ENCODE peak calls at places on chromosomes 13 and 19, in nine cellular contexts. One of them, this sample, is unnamed.

GRCh38 chr13:77022341-77022740 is 4.6 kb downstream of the FBXL3 start:
- DNase-seq in lung: no peak
- DNase-seq in fibroblast of lung: no peak
- DNase-seq in AG04450: no peak
- DNase-seq in adrenal gland: no peak
- DNase-seq in CD4-positive, alpha-beta T cell: no peak
- DNase-seq in left ventricle myocardium inferior: no peak
- DNase-seq in psoas muscle: no peak
- DNase-seq in heart right ventricle: no peak
- DNase-seq in this sample: no peak

GRCh38 chr19:58042709-58043340 is 9.0 kb downstream of the ZSCAN1 start:
- DNase-seq in lung: no peak
- DNase-seq in fibroblast of lung: no peak
- DNase-seq in AG04450: no peak
- DNase-seq in adrenal gland: no peak
- DNase-seq in CD4-positive, alpha-beta T cell: no peak
- DNase-seq in left ventricle myocardium inferior: no peak
- DNase-seq in psoas muscle: no peak
- DNase-seq in heart right ventricle: no peak
- DNase-seq in this sample: no peak

GRCh38 chr13:34006011-34006410 is 188.1 kb downstream of the RFC3 start:
- DNase-seq in lung: no peak
- DNase-seq in fibroblast of lung: no peak
- DNase-seq in AG04450: no peak
- DNase-seq in adrenal gland: no peak
- DNase-seq in CD4-positive, alpha-beta T cell: no peak
- DNase-seq in left ventricle myocardium inferior: no peak
- DNase-seq in psoas muscle: no peak
- DNase-seq in heart right ventricle: no peak
- DNase-seq in this sample: no peak

GRCh38 chr19:11203194-11204075 is 6.1 kb upstream of the KANK2 start:
- DNase-seq in lung: peak
- DNase-seq in fibroblast of lung: peak
- DNase-seq in AG04450: peak
- DNase-seq in adrenal gland: peak
- DNase-seq in CD4-positive, alpha-beta T cell: peak
- DNase-seq in left ventricle myocardium inferior: peak
- DNase-seq in psoas muscle: peak
- DNase-seq in heart right ventricle: peak
- DNase-seq in this sample: peak

GRCh38 chr19:3278294-3278693 is 53.8 kb downstream of the CELF5 start:
- DNase-seq in lung: no peak
- DNase-seq in fibroblast of lung: no peak
- DNase-seq in AG04450: no peak
- DNase-seq in adrenal gland: no peak
- DNase-seq in CD4-positive, alpha-beta T cell: no peak
- DNase-seq in left ventricle myocardium inferior: no peak
- DNase-seq in psoas muscle: no peak
- DNase-seq in heart right ventricle: no peak
- DNase-seq in this sample: no peak

GRCh38 chr13:20902438-20903163 is at the start of gene XPO4:
- DNase-seq in lung: peak
- DNase-seq in fibroblast of lung: peak
- DNase-seq in AG04450: peak
- DNase-seq in adrenal gland: peak
- DNase-seq in CD4-positive, alpha-beta T cell: peak
- DNase-seq in left ventricle myocardium inferior: peak
- DNase-seq in psoas muscle: peak
- DNase-seq in heart right ventricle: peak
- DNase-seq in this sample: peak

GRCh38 chr19:55266840-55267239 is 8.0 kb upstream of the PPP6R1 start:
- DNase-seq in lung: no peak
- DNase-seq in fibroblast of lung: no peak
- DNase-seq in AG04450: no peak
- DNase-seq in adrenal gland: no peak
- DNase-seq in CD4-positive, alpha-beta T cell: no peak
- DNase-seq in left ventricle myocardium inferior: no peak
- DNase-seq in psoas muscle: no peak
- DNase-seq in heart right ventricle: no peak
- DNase-seq in this sample: no peak

GRCh38 chr19:2793126-2793525 is 7.8 kb downstream of the THOP1 start:
- DNase-seq in lung: no peak
- DNase-seq in fibroblast of lung: no peak
- DNase-seq in AG04450: no peak
- DNase-seq in adrenal gland: no peak
- DNase-seq in CD4-positive, alpha-beta T cell: no peak
- DNase-seq in left ventricle myocardium inferior: no peak
- DNase-seq in psoas muscle: no peak
- DNase-seq in heart right ventricle: no peak
- DNase-seq in this sample: no peak

GRCh38 chr19:31296741-31297390 is 52.4 kb downstream of the TSHZ3 start:
- DNase-seq in lung: no peak
- DNase-seq in fibroblast of lung: no peak
- DNase-seq in AG04450: no peak
- DNase-seq in adrenal gland: no peak
- DNase-seq in CD4-positive, alpha-beta T cell: no peak
- DNase-seq in left ventricle myocardium inferior: no peak
- DNase-seq in psoas muscle: no peak
- DNase-seq in heart right ventricle: no peak
- DNase-seq in this sample: no peak

GRCh38 chr19:12841094-12841493 is 2.8 kb downstream of the MAST1 start:
- DNase-seq in lung: no peak
- DNase-seq in fibroblast of lung: peak
- DNase-seq in AG04450: no peak
- DNase-seq in adrenal gland: peak
- DNase-seq in CD4-positive, alpha-beta T cell: no peak
- DNase-seq in left ventricle myocardium inferior: no peak
- DNase-seq in psoas muscle: no peak
- DNase-seq in heart right ventricle: no peak
- DNase-seq in this sample: no peak

GRCh38 chr19:47275866-47276461 is 1.3 kb downstream of the INAFM1 start:
- DNase-seq in lung: no peak
- DNase-seq in fibroblast of lung: peak
- DNase-seq in AG04450: no peak
- DNase-seq in adrenal gland: peak
- DNase-seq in CD4-positive, alpha-beta T cell: no peak
- DNase-seq in left ventricle myocardium inferior: peak
- DNase-seq in psoas muscle: peak
- DNase-seq in heart right ventricle: peak
- DNase-seq in this sample: no peak

GRCh38 chr19:2426661-2427322 is 594 bp downstream of the TIMM13 start:
- DNase-seq in lung: no peak
- DNase-seq in fibroblast of lung: peak
- DNase-seq in AG04450: no peak
- DNase-seq in adrenal gland: peak
- DNase-seq in CD4-positive, alpha-beta T cell: peak
- DNase-seq in left ventricle myocardium inferior: peak
- DNase-seq in psoas muscle: peak
- DNase-seq in heart right ventricle: peak
- DNase-seq in this sample: no peak

GRCh38 chr19:12759686-12760085 is 8.1 kb downstream of the BEST2 start:
- DNase-seq in lung: no peak
- DNase-seq in fibroblast of lung: no peak
- DNase-seq in AG04450: no peak
- DNase-seq in adrenal gland: no peak
- DNase-seq in CD4-positive, alpha-beta T cell: no peak
- DNase-seq in left ventricle myocardium inferior: no peak
- DNase-seq in psoas muscle: no peak
- DNase-seq in heart right ventricle: no peak
- DNase-seq in this sample: no peak

GRCh38 chr13:24217601-24218281 is 57.2 kb downstream of the SPATA13 start:
- DNase-seq in lung: no peak
- DNase-seq in fibroblast of lung: no peak
- DNase-seq in AG04450: no peak
- DNase-seq in adrenal gland: no peak
- DNase-seq in CD4-positive, alpha-beta T cell: no peak
- DNase-seq in left ventricle myocardium inferior: no peak
- DNase-seq in psoas muscle: no peak
- DNase-seq in heart right ventricle: no peak
- DNase-seq in this sample: no peak

GRCh38 chr19:20999731-21000352 is 20.6 kb upstream of the ZNF430 start:
- DNase-seq in lung: peak
- DNase-seq in fibroblast of lung: peak
- DNase-seq in AG04450: peak
- DNase-seq in adrenal gland: peak
- DNase-seq in CD4-positive, alpha-beta T cell: peak
- DNase-seq in left ventricle myocardium inferior: peak
- DNase-seq in psoas muscle: peak
- DNase-seq in heart right ventricle: peak
- DNase-seq in this sample: peak

GRCh38 chr13:44191504-44192171 is 182.0 kb upstream of the SERP2 start:
- DNase-seq in lung: peak
- DNase-seq in fibroblast of lung: peak
- DNase-seq in AG04450: no peak
- DNase-seq in adrenal gland: peak
- DNase-seq in CD4-positive, alpha-beta T cell: no peak
- DNase-seq in left ventricle myocardium inferior: no peak
- DNase-seq in psoas muscle: peak
- DNase-seq in heart right ventricle: no peak
- DNase-seq in this sample: peak

GRCh38 chr13:23993439-23993980 is 96.2 kb upstream of the C1QTNF9B start:
- DNase-seq in lung: no peak
- DNase-seq in fibroblast of lung: no peak
- DNase-seq in AG04450: peak
- DNase-seq in adrenal gland: no peak
- DNase-seq in CD4-positive, alpha-beta T cell: no peak
- DNase-seq in left ventricle myocardium inferior: no peak
- DNase-seq in psoas muscle: no peak
- DNase-seq in heart right ventricle: no peak
- DNase-seq in this sample: no peak

GRCh38 chr13:105573134-105573533 is 962.3 kb downstream of the EFNB2 start:
- DNase-seq in lung: no peak
- DNase-seq in fibroblast of lung: peak
- DNase-seq in AG04450: no peak
- DNase-seq in adrenal gland: no peak
- DNase-seq in CD4-positive, alpha-beta T cell: no peak
- DNase-seq in left ventricle myocardium inferior: no peak
- DNase-seq in psoas muscle: no peak
- DNase-seq in heart right ventricle: no peak
- DNase-seq in this sample: no peak

GRCh38 chr13:59643239-59643865 is 520.4 kb downstream of the DIAPH3 start:
- DNase-seq in lung: no peak
- DNase-seq in fibroblast of lung: no peak
- DNase-seq in AG04450: no peak
- DNase-seq in adrenal gland: no peak
- DNase-seq in CD4-positive, alpha-beta T cell: no peak
- DNase-seq in left ventricle myocardium inferior: no peak
- DNase-seq in psoas muscle: no peak
- DNase-seq in heart right ventricle: no peak
- DNase-seq in this sample: no peak

GRCh38 chr19:17719730-17720486 is 628 bp downstream of the MAP1S start:
- DNase-seq in lung: peak
- DNase-seq in fibroblast of lung: no peak
- DNase-seq in AG04450: no peak
- DNase-seq in adrenal gland: no peak
- DNase-seq in CD4-positive, alpha-beta T cell: peak
- DNase-seq in left ventricle myocardium inferior: no peak
- DNase-seq in psoas muscle: no peak
- DNase-seq in heart right ventricle: peak
- DNase-seq in this sample: no peak

DNA sequence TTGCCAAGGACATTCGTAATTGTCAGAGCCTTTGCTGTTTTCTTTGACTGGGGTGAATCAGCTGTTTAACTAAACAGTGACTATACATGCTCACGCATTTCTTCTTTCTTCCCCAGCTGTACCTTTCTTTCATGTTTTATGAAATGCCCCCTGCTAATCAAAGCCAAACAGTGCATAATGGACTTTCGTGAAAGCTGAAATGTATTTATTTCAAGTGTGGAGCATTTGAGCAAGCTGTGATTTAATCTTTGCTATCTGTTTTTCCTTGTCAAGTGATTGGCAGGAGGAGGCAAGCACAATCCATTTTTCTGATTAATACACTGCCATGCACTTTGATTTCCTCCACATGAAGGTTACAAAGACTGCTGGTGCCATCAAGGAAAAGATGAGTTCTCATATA is 831.7 kb upstream of the SPRY2 start:
- DNase-seq in lung: no peak
- DNase-seq in fibroblast of lung: no peak
- DNase-seq in AG04450: no peak
- DNase-seq in adrenal gland: no peak
- DNase-seq in CD4-positive, alpha-beta T cell: no peak
- DNase-seq in left ventricle myocardium inferior: no peak
- DNase-seq in psoas muscle: no peak
- DNase-seq in heart right ventricle: no peak
- DNase-seq in this sample: no peak
- H3K27ac ChIP-seq in lung: no peak
- H3K27ac ChIP-seq in fibroblast of lung: no peak
- H3K27ac ChIP-seq in AG04450: no peak
- H3K27ac ChIP-seq in adrenal gland: no peak
- H3K27ac ChIP-seq in CD4-positive, alpha-beta T cell: no peak
- H3K27ac ChIP-seq in left ventricle myocardium inferior: no peak
- H3K27ac ChIP-seq in psoas muscle: no peak
- H3K27ac ChIP-seq in heart right ventricle: no peak
- H3K27ac ChIP-seq in this sample: no peak

GRCh38 chr19:16339361-16339725 is 14.7 kb downstream of the KLF2 start:
- DNase-seq in lung: no peak
- DNase-seq in fibroblast of lung: no peak
- DNase-seq in AG04450: no peak
- DNase-seq in adrenal gland: no peak
- DNase-seq in CD4-positive, alpha-beta T cell: no peak
- DNase-seq in left ventricle myocardium inferior: no peak
- DNase-seq in psoas muscle: no peak
- DNase-seq in heart right ventricle: no peak
- DNase-seq in this sample: no peak
- H3K27ac ChIP-seq in lung: peak
- H3K27ac ChIP-seq in fibroblast of lung: peak
- H3K27ac ChIP-seq in AG04450: peak
- H3K27ac ChIP-seq in adrenal gland: no peak
- H3K27ac ChIP-seq in CD4-positive, alpha-beta T cell: peak
- H3K27ac ChIP-seq in left ventricle myocardium inferior: peak
- H3K27ac ChIP-seq in psoas muscle: peak
- H3K27ac ChIP-seq in heart right ventricle: peak
- H3K27ac ChIP-seq in this sample: no peak

GRCh38 chr13:112995395-112996091 is 26.5 kb downstream of the MCF2L start:
- DNase-seq in lung: no peak
- DNase-seq in fibroblast of lung: no peak
- DNase-seq in AG04450: no peak
- DNase-seq in adrenal gland: no peak
- DNase-seq in CD4-positive, alpha-beta T cell: no peak
- DNase-seq in left ventricle myocardium inferior: no peak
- DNase-seq in psoas muscle: no peak
- DNase-seq in heart right ventricle: peak
- DNase-seq in this sample: no peak
- H3K27ac ChIP-seq in lung: no peak
- H3K27ac ChIP-seq in fibroblast of lung: no peak
- H3K27ac ChIP-seq in AG04450: no peak
- H3K27ac ChIP-seq in adrenal gland: no peak
- H3K27ac ChIP-seq in CD4-positive, alpha-beta T cell: no peak
- H3K27ac ChIP-seq in left ventricle myocardium inferior: peak
- H3K27ac ChIP-seq in psoas muscle: no peak
- H3K27ac ChIP-seq in heart right ventricle: no peak
- H3K27ac ChIP-seq in this sample: no peak

DNA sequence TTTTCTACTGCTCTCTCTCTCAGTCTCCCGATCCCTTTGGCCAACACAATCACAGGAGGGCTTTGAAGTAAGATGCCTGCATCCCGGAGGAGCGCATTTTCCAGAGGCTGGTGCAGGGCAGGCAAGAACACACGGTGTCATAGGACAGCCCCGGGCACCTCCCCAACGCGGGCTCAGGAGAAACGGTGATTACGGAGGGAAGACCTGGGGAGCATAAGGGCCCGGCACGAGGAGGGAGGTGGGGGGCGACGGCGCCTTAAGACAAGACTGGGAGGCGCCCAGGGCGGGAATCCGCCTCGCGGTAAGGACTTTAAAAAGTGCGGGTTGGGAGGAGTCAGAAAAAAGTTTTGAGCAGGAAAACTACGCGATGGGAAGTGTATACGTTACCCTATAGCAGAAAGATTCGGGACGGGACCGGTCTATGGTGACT is 18.7 kb upstream of the ZNF888 start:
- DNase-seq in lung: no peak
- DNase-seq in fibroblast of lung: peak
- DNase-seq in AG04450: no peak
- DNase-seq in adrenal gland: peak
- DNase-seq in CD4-positive, alpha-beta T cell: peak
- DNase-seq in left ventricle myocardium inferior: peak
- DNase-seq in psoas muscle: peak
- DNase-seq in heart right ventricle: peak
- DNase-seq in this sample: no peak
- H3K27ac ChIP-seq in lung: peak
- H3K27ac ChIP-seq in fibroblast of lung: peak
- H3K27ac ChIP-seq in AG04450: peak
- H3K27ac ChIP-seq in adrenal gland: peak
- H3K27ac ChIP-seq in CD4-positive, alpha-beta T cell: no peak
- H3K27ac ChIP-seq in left ventricle myocardium inferior: peak
- H3K27ac ChIP-seq in psoas muscle: peak
- H3K27ac ChIP-seq in heart right ventricle: peak
- H3K27ac ChIP-seq in this sample: peak